ENCODE peak calls at places on chromosomes 4 and X, in nine cellular contexts. Z, V, J, W, X, L, D, U and N are unnamed samples.
A peak's percentile ranks its signal among the peaks of the same experiment; 100 is the strongest.

GRCh38 chr4:123037809-123038208 is 115.4 kb upstream of the NUDT6 start:
- DNase-seq in D (no peak), U (no peak), J (no peak), V (no peak), X (no peak), Z (peak; percentile 84), L (no peak), W (no peak), N (no peak)

GRCh38 chr4:108094923-108095482 is 73.7 kb downstream of the LEF1 start:
- DNase-seq in U (no peak), J (no peak), V (no peak), Z (no peak), X (no peak), D (no peak), W (no peak), L (no peak), N (peak; percentile 35)

GRCh38 chrX:97639526-97639925 is 755.8 kb downstream of the RPA4 start:
- DNase-seq in X (no peak), V (no peak), L (no peak), Z (no peak), W (peak; percentile 60), D (no peak), U (no peak), J (no peak), N (no peak)

GRCh38 chrX:17377795-17378194 is 2.8 kb downstream of the NHS start:
- DNase-seq in V (peak; percentile 10), Z (no peak), L (no peak), U (no peak), J (no peak), D (no peak), W (no peak), X (no peak), N (no peak)

GRCh38 chr4:152161676-152162330 is 374.1 kb downstream of the FBXW7 start:
- DNase-seq in U (no peak), X (no peak), W (no peak), D (no peak), V (no peak), L (no peak), J (no peak), Z (no peak), N (no peak)

GRCh38 chrX:319579-320125 is 1.1 kb upstream of the GTPBP6 start:
- DNase-seq in U (no peak), X (no peak), D (no peak), J (no peak), V (no peak), Z (no peak), W (no peak), L (no peak), N (no peak)

GRCh38 chr4:92497141-92497540 is 193.4 kb downstream of the GRID2 start:
- DNase-seq in Z (no peak), X (no peak), D (no peak), W (no peak), J (no peak), L (no peak), U (no peak), V (no peak), N (no peak)

GRCh38 chr4:42654606-42655005 is 2.3 kb downstream of the ATP8A1 start:
- DNase-seq in Z (peak; percentile 6), W (no peak), L (peak; percentile 3), U (no peak), X (no peak), V (no peak), D (no peak), J (peak; percentile 4), N (peak; percentile 17)

GRCh38 chr4:155263480-155263879 is 55.0 kb downstream of the NPY2R start:
- DNase-seq in V (no peak), Z (no peak), D (no peak), W (no peak), J (no peak), U (no peak), X (no peak), L (no peak), N (no peak)

DNA sequence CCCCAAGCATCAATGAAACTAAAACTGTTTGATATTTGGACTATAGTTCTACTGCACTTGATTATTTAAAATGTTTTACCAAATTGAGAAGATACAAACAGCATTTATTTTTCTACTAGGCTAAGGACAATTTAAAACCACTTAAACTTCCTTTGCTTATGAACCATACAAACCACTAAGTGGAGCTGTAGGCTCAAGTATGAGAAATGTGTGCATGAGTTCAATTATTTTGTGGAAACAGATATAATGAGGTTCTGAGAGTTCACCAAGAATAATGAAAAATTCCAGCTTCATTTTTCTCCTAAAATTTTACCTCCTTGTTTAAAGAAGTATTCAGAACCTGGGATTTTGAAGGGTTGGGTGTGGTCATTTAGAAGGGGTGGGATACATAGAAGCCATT is 63.1 kb downstream of the SERPINA7 start:
- DNase-seq in X (no peak), V (peak; percentile 7), J (peak; percentile 12), W (peak; percentile 23), U (no peak), Z (peak; percentile 33), L (no peak), D (no peak), N (no peak)
- TF ChIP-seq REST in X (no peak), V (no peak), J (no peak), W (no peak), U (no peak), Z (no peak), L (no peak), D (no peak), N (no peak)

DNA sequence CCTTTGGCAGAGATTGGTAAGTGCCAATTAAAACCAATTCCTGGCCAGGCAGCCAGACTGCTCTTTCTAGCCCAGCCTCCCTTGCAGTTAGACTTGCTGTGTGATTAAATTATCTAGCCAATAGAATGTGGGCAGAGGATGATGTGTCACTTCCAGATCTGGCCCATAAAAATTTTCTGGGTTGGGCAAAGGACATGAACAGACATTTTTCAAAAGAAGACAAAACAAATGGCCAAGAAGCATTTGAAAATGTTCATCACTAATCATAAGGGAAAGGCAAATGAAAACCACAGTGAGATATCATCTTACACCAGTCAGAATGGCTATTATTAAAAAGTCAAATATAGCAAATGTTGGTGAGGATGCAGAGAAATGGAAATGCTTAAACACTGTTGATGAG is 71.4 kb upstream of the STIM2 start:
- DNase-seq in U (no peak), X (no peak), L (no peak), V (no peak), Z (no peak), W (no peak), D (no peak), J (no peak), N (no peak)
- TF ChIP-seq REST in U (no peak), X (no peak), L (no peak), V (no peak), Z (no peak), W (no peak), D (no peak), J (no peak), N (no peak)

GRCh38 chrX:109614951-109615350 is 10.0 kb downstream of the KCNE5 start:
- DNase-seq in X (no peak), J (no peak), U (no peak), Z (no peak), D (no peak), V (no peak), W (no peak), L (no peak), N (no peak)
- TF ChIP-seq REST in X (no peak), J (no peak), U (no peak), Z (no peak), D (no peak), V (no peak), W (no peak), L (no peak), N (no peak)

DNA sequence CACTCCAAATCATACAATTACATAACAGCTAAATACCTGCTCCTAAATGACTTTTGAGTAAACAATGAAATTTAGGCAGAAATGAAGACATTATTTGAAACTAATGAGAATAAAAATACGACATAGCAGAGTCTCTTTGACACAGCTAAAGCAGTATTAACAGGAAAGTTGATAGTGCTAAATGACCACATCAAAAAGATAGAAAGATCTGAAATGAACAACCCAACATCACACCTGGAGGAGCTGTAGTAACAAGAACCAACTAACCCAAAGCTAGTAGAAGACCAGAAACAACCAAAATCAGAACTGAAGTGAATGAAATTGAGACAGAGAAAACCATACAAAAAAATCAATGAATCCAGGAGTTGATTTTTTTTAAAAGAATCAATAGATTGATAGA is 257.8 kb downstream of the ARAP2 start:
- DNase-seq in Z (no peak), D (no peak), L (no peak), X (no peak), V (no peak), J (no peak), U (no peak), W (no peak), N (no peak)
- TF ChIP-seq REST in Z (no peak), D (no peak), L (no peak), X (no peak), V (no peak), J (no peak), U (no peak), W (no peak), N (no peak)

GRCh38 chr4:132269303-132269990 is 879.6 kb upstream of the PCDH10 start:
- DNase-seq in U (no peak), Z (no peak), J (no peak), X (no peak), D (no peak), L (no peak), V (no peak), W (no peak), N (no peak)

DNA sequence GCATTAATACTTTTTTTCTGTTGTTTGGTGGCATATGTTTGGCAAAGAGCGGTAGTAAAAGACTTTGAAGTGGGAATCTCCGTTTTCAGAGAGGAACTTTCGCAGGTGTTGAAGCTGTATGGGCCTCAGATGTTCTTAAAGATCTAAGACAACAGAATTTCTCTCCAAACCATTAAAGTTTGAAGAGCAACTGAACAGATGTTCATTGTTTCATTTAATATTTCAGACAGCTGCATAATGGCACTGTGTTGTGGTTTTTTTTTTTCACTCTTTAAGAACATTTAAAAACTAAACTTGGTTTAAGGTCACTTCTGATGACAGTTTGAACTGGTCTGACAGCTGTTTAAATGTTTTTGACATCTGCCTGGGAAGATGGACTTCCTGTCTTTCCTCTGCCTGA is 882.7 kb upstream of the PCDH10 start:
- DNase-seq in Z (no peak), U (no peak), W (no peak), V (no peak), L (no peak), X (no peak), J (no peak), D (no peak), N (no peak)
- TF ChIP-seq REST in Z (no peak), U (no peak), W (no peak), V (no peak), L (no peak), X (no peak), J (no peak), D (no peak), N (no peak)

GRCh38 chr4:1603413-1604135 is 80.5 kb downstream of the FAM53A start:
- DNase-seq in W (no peak), X (no peak), L (no peak), V (no peak), D (no peak), U (no peak), Z (no peak), J (no peak), N (no peak)
- TF ChIP-seq REST in W (no peak), X (no peak), L (no peak), V (no peak), D (no peak), U (no peak), Z (no peak), J (no peak), N (no peak)

GRCh38 chr4:86141166-86141565 is 218.7 kb downstream of the MAPK10 start:
- DNase-seq in Z (no peak), X (no peak), J (no peak), D (no peak), U (no peak), V (no peak), W (no peak), L (no peak), N (no peak)
- TF ChIP-seq REST in Z (no peak), X (no peak), J (no peak), D (no peak), U (no peak), V (no peak), W (no peak), L (no peak), N (no peak)